ENCODE peak calls at places on chromosome 15, in nine cellular contexts. A is right cardiac atrium; Z is aorta; O is A549; S is psoas muscle; L is transverse colon; F is CD8-positive, alpha-beta T cell; E is adrenal gland; V is body of pancreas. X is an unnamed sample.

GRCh38 chr15:72382146-72382545 is 6.3 kb upstream of the HEXA start:
- DNase-seq in A (no peak), Z (no peak), O (peak), S (no peak), L (no peak), F (no peak), E (no peak), V (no peak), X (peak)

GRCh38 chr15:81886586-81886985 is 159.2 kb downstream of the MEX3B start:
- DNase-seq in A (no peak), Z (no peak), O (no peak), S (no peak), L (no peak), F (no peak), E (no peak), V (no peak), X (no peak)

GRCh38 chr15:69926011-69926410 is 171.7 kb downstream of the TLE3 start:
- DNase-seq in A (no peak), Z (no peak), O (no peak), S (no peak), L (no peak), F (peak), E (no peak), V (no peak), X (no peak)

GRCh38 chr15:34318277-34319079 is 19.1 kb downstream of the SLC12A6 start:
- DNase-seq in A (peak), Z (no peak), O (peak), S (peak), L (peak), F (no peak), E (peak), V (peak), X (peak)

GRCh38 chr15:27514526-27514925 is 543.5 kb downstream of the GABRG3 start:
- DNase-seq in A (no peak), Z (no peak), O (no peak), S (no peak), L (no peak), F (no peak), E (no peak), V (no peak), X (no peak)

GRCh38 chr15:70095387-70096214 is 2.1 kb downstream of the TLE3 start:
- DNase-seq in A (peak), Z (peak), O (no peak), S (peak), L (peak), F (peak), E (no peak), V (peak), X (peak)

GRCh38 chr15:43799945-43800285 is at the start of gene SERINC4:
- DNase-seq in A (peak), Z (no peak), O (no peak), S (no peak), L (no peak), F (no peak), E (no peak), V (no peak), X (no peak)

GRCh38 chr15:74417230-74417629 is 16.5 kb downstream of the SEMA7A start:
- DNase-seq in A (no peak), Z (no peak), O (no peak), S (no peak), L (no peak), F (no peak), E (no peak), V (no peak), X (no peak)

GRCh38 chr15:92930061-92930460 is 29.9 kb downstream of the CHD2 start:
- DNase-seq in A (no peak), Z (no peak), O (no peak), S (no peak), L (no peak), F (no peak), E (no peak), V (no peak), X (no peak)

GRCh38 chr15:24761704-24762302 is 86.2 kb downstream of the NPAP1 start:
- DNase-seq in A (no peak), Z (no peak), O (no peak), S (no peak), L (no peak), F (no peak), E (no peak), V (no peak), X (no peak)

GRCh38 chr15:75348034-75348562 is 1.3 kb downstream of the NEIL1 start:
- DNase-seq in A (peak), Z (no peak), O (no peak), S (no peak), L (no peak), F (no peak), E (no peak), V (no peak), X (peak)

GRCh38 chr15:98403569-98403968 is 244.8 kb upstream of the IGF1R start:
- DNase-seq in A (no peak), Z (no peak), O (no peak), S (no peak), L (no peak), F (no peak), E (no peak), V (no peak), X (no peak)

GRCh38 chr15:98556321-98556720 is 92.0 kb upstream of the IGF1R start:
- DNase-seq in A (no peak), Z (no peak), O (no peak), S (no peak), L (no peak), F (no peak), E (no peak), V (no peak), X (no peak)

GRCh38 chr15:75758071-75758872 is 45.6 kb upstream of the CSPG4 start:
- DNase-seq in A (peak), Z (peak), O (peak), S (peak), L (peak), F (peak), E (peak), V (peak), X (peak)

GRCh38 chr15:26848498-26848897 is 18.4 kb upstream of the GABRA5 start:
- DNase-seq in A (no peak), Z (no peak), O (peak), S (no peak), L (no peak), F (no peak), E (no peak), V (no peak), X (no peak)

GRCh38 chr15:60626051-60626450 is 147.1 kb upstream of the ICE2 start:
- DNase-seq in A (no peak), Z (no peak), O (no peak), S (no peak), L (no peak), F (no peak), E (no peak), V (no peak), X (no peak)

GRCh38 chr15:49212897-49213296 is 42.9 kb downstream of the GALK2 start:
- DNase-seq in A (no peak), Z (no peak), O (no peak), S (no peak), L (no peak), F (no peak), E (no peak), V (no peak), X (no peak)

GRCh38 chr15:82810863-82811421 is 1.5 kb downstream of the WHAMM start:
- DNase-seq in A (no peak), Z (no peak), O (no peak), S (no peak), L (no peak), F (no peak), E (no peak), V (no peak), X (peak)

GRCh38 chr15:90106522-90107117 is 4.4 kb upstream of the IDH2 start:
- DNase-seq in A (peak), Z (peak), O (peak), S (peak), L (no peak), F (no peak), E (no peak), V (no peak), X (peak)

GRCh38 chr15:67826717-67827560 is 1.6 kb downstream of the SKOR1 start:
- DNase-seq in A (no peak), Z (peak), O (no peak), S (no peak), L (no peak), F (no peak), E (no peak), V (no peak), X (no peak)

GRCh38 chr15:44265757-44266156 is 22.8 kb upstream of the GOLM2 start:
- DNase-seq in A (no peak), Z (no peak), O (no peak), S (no peak), L (no peak), F (no peak), E (no peak), V (no peak), X (no peak)

GRCh38 chr15:46677491-46677890 is 1039.8 kb upstream of the SEMA6D start:
- DNase-seq in A (no peak), Z (no peak), O (no peak), S (no peak), L (no peak), F (no peak), E (no peak), V (no peak), X (no peak)

DNA sequence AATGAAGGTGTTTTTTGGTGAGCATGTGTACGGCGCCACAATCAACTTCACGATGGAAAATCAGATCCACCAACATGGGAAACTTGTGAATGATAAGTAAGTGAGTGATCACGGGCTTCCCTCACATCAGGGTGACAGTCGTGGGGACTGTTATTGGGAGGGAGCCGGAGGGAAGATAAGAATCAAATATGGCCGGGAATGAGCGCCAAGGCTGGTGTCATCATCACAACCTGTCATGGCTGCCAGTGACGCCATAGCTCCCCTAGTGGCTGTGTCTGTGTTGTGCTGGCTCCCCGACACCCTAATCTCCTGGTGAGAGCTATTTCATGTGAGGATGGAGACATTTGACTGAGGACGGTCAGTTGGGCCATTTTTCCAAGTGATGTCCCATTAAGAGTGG is 168.5 kb downstream of the SV2B start:
- DNase-seq in A (no peak), Z (no peak), O (peak), S (no peak), L (no peak), F (no peak), E (no peak), V (no peak), X (no peak)
- H3K27ac ChIP-seq in A (no peak), Z (no peak), O (no peak), S (no peak), L (no peak), F (no peak), E (no peak), V (no peak), X (no peak)

GRCh38 chr15:57946491-57947048 is 118.9 kb downstream of the ALDH1A2 start:
- DNase-seq in A (no peak), Z (no peak), O (no peak), S (no peak), L (no peak), F (no peak), E (no peak), V (no peak), X (no peak)
- H3K4me3 ChIP-seq in A (no peak), Z (no peak), O (no peak), S (no peak), L (no peak), F (no peak), E (no peak), V (no peak), X (no peak)

GRCh38 chr15:63050737-63051700 is 8.5 kb downstream of the TPM1 start:
- DNase-seq in A (no peak), Z (no peak), O (peak), S (no peak), L (peak), F (no peak), E (no peak), V (no peak), X (peak)

GRCh38 chr15:63052128-63052826 is 9.7 kb downstream of the TPM1 start:
- DNase-seq in A (no peak), Z (no peak), O (no peak), S (no peak), L (no peak), F (no peak), E (no peak), V (no peak), X (no peak)

GRCh38 chr15:63052961-63053698 is 10.6 kb downstream of the TPM1 start:
- DNase-seq in A (peak), Z (no peak), O (peak), S (peak), L (peak), F (no peak), E (peak), V (peak), X (peak)

GRCh38 chr15:63049747-63050439 is 7.3 kb downstream of the TPM1 start:
- DNase-seq in A (no peak), Z (no peak), O (peak), S (no peak), L (no peak), F (no peak), E (no peak), V (no peak), X (peak)

GRCh38 chr15:63051701-63052066 is 9.1 kb downstream of the TPM1 start:
- DNase-seq in A (no peak), Z (no peak), O (no peak), S (no peak), L (no peak), F (no peak), E (no peak), V (no peak), X (no peak)
- H3K27ac ChIP-seq in A (peak), Z (no peak), O (peak), S (peak), L (peak), F (no peak), E (peak), V (peak), X (peak)

DNA sequence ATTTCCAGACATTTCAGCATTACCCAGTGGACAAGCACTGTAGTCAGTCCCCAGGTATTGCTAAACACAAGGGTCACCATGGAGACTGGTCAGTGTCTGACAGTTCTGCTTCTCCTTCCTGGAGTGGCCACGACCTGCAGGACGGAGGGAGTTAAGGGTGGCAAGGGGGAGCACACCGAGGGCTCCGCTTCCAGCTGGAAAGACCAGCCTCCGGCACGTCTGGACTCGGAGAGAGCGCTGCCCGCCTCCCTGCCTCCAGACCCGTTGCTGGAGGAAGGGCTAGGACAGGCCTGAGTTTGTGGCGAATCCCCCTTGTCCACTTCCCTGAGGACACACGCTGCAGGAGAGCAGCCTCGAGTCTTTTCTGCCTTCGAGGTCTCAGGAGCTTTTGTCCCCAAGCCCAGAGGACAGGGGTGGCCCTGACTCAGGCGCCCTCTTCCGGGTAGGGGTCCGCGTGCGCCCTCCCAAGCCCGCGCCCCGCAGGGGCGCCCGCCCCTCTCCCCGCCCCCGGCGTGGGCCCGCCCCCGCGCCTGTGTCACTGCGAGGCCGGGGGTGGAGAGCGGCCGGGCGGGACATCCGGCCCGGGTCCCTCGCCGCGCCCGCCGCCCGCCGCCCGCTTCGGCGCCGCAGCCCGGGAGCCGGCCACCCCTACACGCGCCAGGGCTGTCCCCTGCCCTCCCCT is at the start of gene CHST14:
- DNase-seq in A (peak), Z (peak), O (peak), S (peak), L (peak), F (peak), E (peak), V (peak), X (peak)
- H3K4me3 ChIP-seq in A (peak), Z (peak), O (peak), S (peak), L (peak), F (peak), E (peak), V (peak), X (peak)

DNA sequence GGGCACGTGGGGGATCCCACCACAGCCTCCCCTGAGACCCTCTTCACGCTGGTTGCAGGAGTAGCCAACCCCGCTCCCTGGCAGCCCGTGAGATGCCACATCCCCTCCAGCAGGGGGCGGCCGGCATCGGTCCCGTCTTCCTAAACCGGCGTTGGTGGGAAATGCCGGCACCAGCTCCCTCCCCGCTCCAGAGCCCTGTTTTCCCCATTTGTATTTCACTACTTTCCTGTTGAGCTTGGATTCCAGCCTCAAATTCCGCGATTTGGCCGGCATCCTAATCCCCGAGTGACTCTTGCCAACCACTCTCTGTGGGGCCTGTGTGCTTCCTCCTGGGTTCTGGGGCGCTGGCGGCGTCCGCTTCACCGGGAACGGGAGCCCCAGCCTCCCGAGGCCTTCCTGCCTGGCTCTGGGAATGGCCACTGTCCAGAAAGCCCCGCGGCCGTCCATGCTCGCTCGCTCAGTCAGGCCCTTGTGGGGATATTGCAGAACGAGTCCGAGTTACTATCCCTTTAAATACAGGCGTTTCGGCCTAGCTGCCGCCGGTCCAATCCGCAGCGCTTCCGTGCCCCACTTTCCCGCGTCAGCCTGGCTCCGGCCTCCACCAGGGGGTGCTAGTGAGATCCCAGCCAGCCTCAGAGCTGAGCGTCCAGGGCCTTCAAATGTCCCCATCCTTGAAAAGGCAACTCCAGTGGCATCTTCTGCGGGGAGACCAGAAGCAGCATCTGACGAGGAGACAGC is 8.1 kb upstream of the ADAMTS17 start:
- DNase-seq in A (peak), Z (peak), O (peak), S (peak), L (peak), F (peak), E (peak), V (peak), X (peak)
- H3K27ac ChIP-seq in A (peak), Z (peak), O (peak), S (peak), L (peak), F (peak), E (peak), V (peak), X (peak)

DNA sequence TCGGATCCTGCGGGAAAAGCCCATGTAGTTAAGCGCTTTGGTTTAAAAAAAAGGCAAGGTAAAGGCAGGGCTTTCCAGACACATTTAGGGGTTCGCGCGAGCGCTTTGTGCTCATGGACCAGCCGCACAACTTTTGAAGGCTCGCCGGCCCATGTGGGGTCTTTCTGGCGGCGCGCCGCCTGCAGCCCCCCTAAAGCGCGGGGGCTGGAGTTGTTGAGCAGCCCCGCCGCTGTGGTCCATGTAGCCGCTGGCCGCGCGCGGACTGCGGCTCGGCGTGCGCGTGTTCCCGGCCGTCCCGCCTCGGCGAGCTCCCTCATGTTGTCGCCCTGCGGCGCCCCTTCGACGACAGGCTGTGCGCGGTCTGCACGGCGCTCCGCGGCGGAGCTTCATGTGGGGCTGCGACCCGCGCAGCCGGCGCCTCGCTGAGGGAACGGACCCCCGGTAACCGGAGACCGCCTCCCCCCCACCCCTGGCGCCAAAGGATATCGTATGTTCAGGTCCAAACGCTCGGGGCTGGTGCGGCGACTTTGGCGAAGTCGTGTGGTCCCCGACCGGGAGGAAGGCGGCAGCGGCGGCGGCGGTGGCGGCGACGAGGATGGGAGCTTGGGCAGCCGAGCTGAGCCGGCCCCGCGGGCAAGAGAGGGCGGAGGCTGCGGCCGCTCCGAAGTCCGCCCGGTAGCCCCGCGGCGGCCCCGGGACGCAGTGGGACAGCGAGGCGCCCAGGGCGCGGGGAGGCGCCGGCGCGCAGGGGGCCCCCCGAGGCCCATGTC is 919 bp downstream of the SMAD6 start:
- DNase-seq in A (peak), Z (peak), O (no peak), S (peak), L (peak), F (peak), E (no peak), V (peak), X (no peak)
- H3K4me3 ChIP-seq in A (peak), Z (peak), O (peak), S (peak), L (peak), F (peak), E (peak), V (peak), X (peak)

GRCh38 chr15:96181217-96181616 is 149.3 kb upstream of the NR2F2 start:
- DNase-seq in A (no peak), Z (no peak), O (no peak), S (no peak), L (no peak), F (no peak), E (no peak), V (no peak), X (no peak)
- H3K27ac ChIP-seq in A (peak), Z (peak), O (no peak), S (no peak), L (peak), F (no peak), E (no peak), V (no peak), X (peak)

GRCh38 chr15:84598250-84598649 is 2.6 kb upstream of the ZSCAN2 start:
- DNase-seq in A (no peak), Z (no peak), O (no peak), S (no peak), L (no peak), F (peak), E (no peak), V (peak), X (peak)

GRCh38 chr15:84600687-84601554 is at the start of gene ZSCAN2:
- DNase-seq in A (peak), Z (peak), O (peak), S (peak), L (peak), F (peak), E (peak), V (peak), X (peak)

GRCh38 chr15:84600331-84600686 is 500 bp upstream of the ZSCAN2 start:
- DNase-seq in A (peak), Z (peak), O (peak), S (peak), L (peak), F (no peak), E (peak), V (peak), X (peak)

GRCh38 chr15:84599906-84600305 is 903 bp upstream of the ZSCAN2 start:
- DNase-seq in A (no peak), Z (no peak), O (no peak), S (no peak), L (no peak), F (no peak), E (no peak), V (no peak), X (no peak)

GRCh38 chr15:84598993-84599392 is 1.8 kb upstream of the ZSCAN2 start:
- DNase-seq in A (no peak), Z (no peak), O (peak), S (no peak), L (peak), F (no peak), E (peak), V (peak), X (peak)
- H3K4me3 ChIP-seq in A (no peak), Z (no peak), O (no peak), S (no peak), L (no peak), F (no peak), E (no peak), V (no peak), X (no peak)

X was measured in small intestine.